ENCODE peak calls at places on chromosome 10, in six cellular contexts. L is GF-D8, T is fibroblast of mammary gland, G is NCI-H2081, Q is stromal cell of bone marrow, D is heart left ventricle. V is an unnamed sample.

GRCh38 chr10:15430969-15431791 is 60.1 kb upstream of the FAM171A1 start:
- DNase-seq in D (no peak), T (no peak), L (no peak), Q (no peak), G (no peak), V (no peak)

GRCh38 chr10:118395919-118396318 is 53.8 kb upstream of the FAM204A start:
- DNase-seq in L (no peak), Q (no peak), G (no peak), D (no peak), T (no peak), V (no peak)

GRCh38 chr10:120979435-120980315 is 128.5 kb downstream of the WDR11 start:
- DNase-seq in D (no peak), Q (no peak), G (no peak), T (no peak), L (no peak), V (no peak)

GRCh38 chr10:114474989-114475388 is 70.7 kb upstream of the AFAP1L2 start:
- DNase-seq in G (no peak), Q (no peak), T (no peak), D (no peak), L (no peak), V (no peak)

GRCh38 chr10:131427253-131427652 is 115.7 kb upstream of the TCERG1L start:
- DNase-seq in Q (no peak), G (no peak), D (no peak), L (no peak), T (no peak), V (no peak)

GRCh38 chr10:24589265-24589664 is 134.4 kb downstream of the ARHGAP21 start:
- DNase-seq in G (no peak), L (no peak), T (no peak), D (no peak), Q (no peak), V (no peak)

GRCh38 chr10:98910048-98910447 is 325.6 kb downstream of the HPSE2 start:
- DNase-seq in L (no peak), G (no peak), T (no peak), D (no peak), Q (no peak), V (no peak)

GRCh38 chr10:125232841-125233240 is 72.5 kb upstream of the CTBP2 start:
- DNase-seq in D (no peak), T (peak), L (no peak), G (no peak), Q (no peak), V (no peak)

GRCh38 chr10:66258693-66259092 is 667.1 kb upstream of the LRRTM3 start:
- DNase-seq in G (no peak), L (no peak), T (no peak), Q (no peak), D (no peak), V (no peak)

GRCh38 chr10:85612833-85613232 is 753.8 kb downstream of the GRID1 start:
- DNase-seq in Q (no peak), L (no peak), G (no peak), D (no peak), T (no peak), V (no peak)

GRCh38 chr10:15370741-15371701 is at the start of gene FAM171A1:
- DNase-seq in T (peak), D (peak), Q (peak), L (no peak), G (peak), V (no peak)

GRCh38 chr10:103548581-103549348 is 55.3 kb downstream of the NEURL1 start:
- DNase-seq in T (no peak), G (peak), L (no peak), Q (no peak), D (no peak), V (no peak)

GRCh38 chr10:1536341-1536740 is 201.0 kb downstream of the ADARB2 start:
- DNase-seq in G (no peak), D (no peak), T (no peak), Q (no peak), L (no peak), V (no peak)

GRCh38 chr10:60206735-60207134 is 182.9 kb downstream of the ANK3 start:
- DNase-seq in L (no peak), T (peak), D (no peak), G (no peak), Q (peak), V (no peak)

GRCh38 chr10:51951601-51952000 is 252.2 kb upstream of the CSTF2T start:
- DNase-seq in G (no peak), D (no peak), L (no peak), Q (no peak), T (no peak), V (no peak)

GRCh38 chr10:133442967-133443924 is 10.5 kb upstream of the SCART1 start:
- DNase-seq in D (peak), L (no peak), G (no peak), Q (no peak), T (no peak), V (no peak)

GRCh38 chr10:101467286-101467770 is 113.4 kb downstream of the BTRC start:
- DNase-seq in D (no peak), Q (peak), G (peak), L (peak), T (peak), V (peak)

GRCh38 chr10:13857465-13857864 is 270.7 kb downstream of the PRPF18 start:
- DNase-seq in T (no peak), G (no peak), Q (no peak), L (no peak), D (no peak), V (no peak)

GRCh38 chr10:75350791-75351190 is 50.8 kb downstream of the ZNF503 start:
- DNase-seq in T (peak), L (no peak), G (no peak), D (no peak), Q (no peak), V (no peak)

GRCh38 chr10:31617767-31618166 is 298.8 kb downstream of the ZEB1 start:
- DNase-seq in Q (no peak), T (no peak), G (no peak), L (no peak), D (no peak), V (no peak)

GRCh38 chr10:66215921-66216320 is 709.9 kb upstream of the LRRTM3 start:
- DNase-seq in L (no peak), D (no peak), Q (no peak), G (no peak), T (no peak), V (no peak)

GRCh38 chr10:78807504-78808202 is 261.1 kb upstream of the ZMIZ1 start:
- DNase-seq in D (no peak), Q (no peak), G (no peak), T (no peak), L (no peak), V (no peak)

GRCh38 chr10:99391346-99391745 is 39.1 kb downstream of the GOT1 start:
- DNase-seq in L (no peak), G (no peak), Q (no peak), D (no peak), T (no peak), V (no peak)

GRCh38 chr10:29736325-29737208 is 101.8 kb upstream of the SVIL start:
- DNase-seq in Q (no peak), D (peak), T (no peak), G (no peak), L (no peak), V (no peak)

GRCh38 chr10:61192042-61192441 is 248.1 kb upstream of the RHOBTB1 start:
- DNase-seq in G (no peak), L (no peak), D (no peak), Q (no peak), T (no peak), V (no peak)

GRCh38 chr10:61897671-61898434 is 3.6 kb upstream of the ARID5B start:
- DNase-seq in Q (peak), D (peak), L (no peak), T (peak), G (no peak), V (no peak)

GRCh38 chr10:514137-514671 is 175.3 kb downstream of the DIP2C start:
- DNase-seq in L (no peak), D (peak), T (no peak), Q (no peak), G (peak), V (no peak)

GRCh38 chr10:62050941-62051433 is 149.5 kb downstream of the ARID5B start:
- DNase-seq in L (no peak), D (peak), T (peak), Q (peak), G (peak), V (no peak)

GRCh38 chr10:12351447-12351846 is 2.1 kb downstream of the CAMK1D start:
- DNase-seq in D (peak), Q (no peak), G (peak), L (no peak), T (no peak), V (no peak)

GRCh38 chr10:133178357-133179127 is 18.5 kb downstream of the KNDC1 start:
- DNase-seq in D (peak), L (no peak), G (no peak), T (no peak), Q (no peak), V (no peak)

GRCh38 chr10:116270691-116271592 is 2.1 kb downstream of the GFRA1 start:
- DNase-seq in Q (no peak), T (no peak), D (peak), L (no peak), G (no peak), V (no peak)

GRCh38 chr10:108653466-108653865 is 1269.8 kb downstream of the XPNPEP1 start:
- DNase-seq in D (no peak), T (peak), Q (no peak), G (no peak), L (no peak), V (no peak)

GRCh38 chr10:42984761-42985325 is 92.0 kb upstream of the RET start:
- DNase-seq in L (no peak), D (no peak), T (no peak), Q (no peak), G (no peak), V (no peak)

GRCh38 chr10:104842704-104843103 is 201.6 kb downstream of the SORCS3 start:
- DNase-seq in G (no peak), D (no peak), L (no peak), T (no peak), Q (no peak), V (no peak)

GRCh38 chr10:124596914-124597676 is 135.5 kb downstream of the LHPP start:
- DNase-seq in G (no peak), T (no peak), Q (no peak), D (no peak), L (no peak), V (no peak)

GRCh38 chr10:103333934-103334520 is 16.9 kb downstream of the PCGF6 start:
- DNase-seq in L (no peak), T (peak), Q (peak), G (no peak), D (no peak), V (no peak)

GRCh38 chr10:103177123-103177522 is 15.9 kb downstream of the NT5C2 start:
- DNase-seq in D (no peak), L (no peak), G (no peak), T (no peak), Q (no peak), V (no peak)

V was measured in SIG-M5.